ENCODE peak calls at places on chromosomes 16 and 17, in four cellular contexts. X, Q, A and N are unnamed samples.

GRCh38 chr17:6753006-6753445 is 2.8 kb upstream of the XAF1 start:
- DNase-seq in Q (peak), X (no peak), A (no peak), N (no peak)

GRCh38 chr17:1055231-1055630 is 58.3 kb downstream of the TIMM22 start:
- DNase-seq in X (no peak), A (no peak), Q (no peak), N (no peak)

GRCh38 chr17:42045719-42046118 is 4.7 kb downstream of the C17orf113 start:
- DNase-seq in X (no peak), Q (no peak), A (no peak), N (no peak)

GRCh38 chr17:6524520-6524919 is 31.8 kb downstream of the PITPNM3 start:
- DNase-seq in X (peak), Q (no peak), A (no peak), N (peak)

GRCh38 chr17:75896360-75897075 is at the start of gene TRIM65:
- DNase-seq in X (no peak), Q (peak), A (peak), N (no peak)

GRCh38 chr17:79668344-79669250 is 57.7 kb upstream of the RBFOX3 start:
- DNase-seq in Q (no peak), A (no peak), X (no peak), N (no peak)

GRCh38 chr17:5283531-5284315 is 1.6 kb downstream of the RABEP1 start:
- DNase-seq in X (no peak), Q (no peak), A (no peak), N (no peak)

GRCh38 chr16:85800321-85800669 is 800 bp downstream of the COX4I1 start:
- DNase-seq in X (no peak), Q (peak), A (peak), N (no peak)

GRCh38 chr17:48690655-48691054 is 31.7 kb downstream of the PRAC1 start:
- DNase-seq in X (no peak), A (no peak), Q (no peak), N (no peak)

GRCh38 chr17:13393841-13394710 is 207.7 kb downstream of the HS3ST3A1 start:
- DNase-seq in A (no peak), Q (no peak), X (no peak), N (no peak)

GRCh38 chr16:82643136-82643535 is 16.4 kb downstream of the CDH13 start:
- DNase-seq in A (no peak), Q (no peak), X (no peak), N (no peak)

GRCh38 chr17:8332688-8333087 is 7.0 kb upstream of the ODF4 start:
- DNase-seq in A (no peak), Q (peak), X (no peak), N (no peak)

GRCh38 chr17:82871056-82871775 is 31.4 kb upstream of the ZNF750 start:
- DNase-seq in A (no peak), X (no peak), Q (no peak), N (no peak)

GRCh38 chr17:33459078-33459940 is 166.2 kb upstream of the ASIC2 start:
- DNase-seq in Q (no peak), X (no peak), A (no peak), N (no peak)

GRCh38 chr16:67936124-67936875 is at the start of gene PSMB10:
- DNase-seq in Q (peak), A (peak), X (no peak), N (no peak)

GRCh38 chr16:78444-79145 is 570 bp downstream of the MPG start:
- DNase-seq in A (no peak), X (no peak), Q (no peak), N (no peak)

GRCh38 chr17:77320046-77320445 is 179.3 kb downstream of the SEC14L1 start:
- DNase-seq in A (no peak), X (no peak), Q (no peak), N (no peak)

GRCh38 chr16:2163211-2163881 is 7.8 kb downstream of the TRAF7 start:
- DNase-seq in X (no peak), A (no peak), Q (peak), N (no peak)

GRCh38 chr17:9702916-9703780 is 57.8 kb downstream of the USP43 start:
- DNase-seq in X (no peak), Q (no peak), A (no peak), N (no peak)

GRCh38 chr16:73768786-73769203 is 527.8 kb upstream of the PSMD7 start:
- DNase-seq in X (no peak), A (no peak), Q (no peak), N (no peak)
- TF ChIP-seq POLR2AphosphoS5 in X (no peak), A (no peak), Q (no peak), N (no peak)

DNA sequence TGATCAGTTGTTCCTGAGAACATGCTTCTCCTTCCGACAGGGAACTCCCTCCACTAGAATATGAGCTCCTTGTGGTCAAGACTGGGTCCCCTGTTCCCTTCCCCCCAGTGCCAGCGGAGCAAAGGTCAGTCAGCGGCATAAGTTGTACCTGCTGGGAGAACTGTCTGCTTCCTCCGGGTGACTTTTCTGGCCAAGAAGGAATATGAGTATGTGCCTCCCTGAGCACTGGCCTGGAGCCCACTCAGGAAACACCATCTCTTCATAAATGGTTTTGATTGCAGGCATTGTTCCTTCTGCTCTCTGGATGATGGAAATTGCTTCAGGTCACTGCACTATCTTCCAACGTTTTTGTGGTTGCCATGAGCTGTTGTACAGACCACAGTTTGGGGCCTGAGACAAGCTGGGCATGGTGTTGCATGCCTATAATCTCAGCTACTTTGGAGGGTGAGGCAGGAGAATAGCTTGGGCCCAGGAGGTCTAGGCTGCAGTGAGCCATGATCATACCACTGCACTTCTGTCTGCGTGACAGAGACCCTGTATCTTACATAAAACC is 2.9 kb upstream of the P4HB start:
- DNase-seq in X (no peak), A (no peak), Q (no peak), N (no peak)
- TF ChIP-seq TCF7L2 in X (no peak), A (no peak), Q (no peak), N (no peak)

GRCh38 chr16:11130978-11131665 is 124.9 kb downstream of the SOCS1 start:
- DNase-seq in Q (no peak), A (no peak), X (no peak), N (no peak)

GRCh38 chr16:11128211-11129123 is 127.5 kb downstream of the SOCS1 start:
- DNase-seq in Q (no peak), X (no peak), A (peak), N (no peak)

GRCh38 chr16:11127610-11128195 is 128.3 kb downstream of the SOCS1 start:
- DNase-seq in Q (no peak), X (no peak), A (no peak), N (no peak)

GRCh38 chr16:11131706-11132105 is 124.3 kb downstream of the SOCS1 start:
- DNase-seq in A (no peak), Q (no peak), X (no peak), N (no peak)

GRCh38 chr16:11129378-11129781 is 126.6 kb downstream of the SOCS1 start:
- DNase-seq in A (no peak), X (no peak), Q (no peak), N (no peak)
- TF ChIP-seq POLR2AphosphoS5 in A (no peak), X (no peak), Q (no peak), N (no peak)

DNA sequence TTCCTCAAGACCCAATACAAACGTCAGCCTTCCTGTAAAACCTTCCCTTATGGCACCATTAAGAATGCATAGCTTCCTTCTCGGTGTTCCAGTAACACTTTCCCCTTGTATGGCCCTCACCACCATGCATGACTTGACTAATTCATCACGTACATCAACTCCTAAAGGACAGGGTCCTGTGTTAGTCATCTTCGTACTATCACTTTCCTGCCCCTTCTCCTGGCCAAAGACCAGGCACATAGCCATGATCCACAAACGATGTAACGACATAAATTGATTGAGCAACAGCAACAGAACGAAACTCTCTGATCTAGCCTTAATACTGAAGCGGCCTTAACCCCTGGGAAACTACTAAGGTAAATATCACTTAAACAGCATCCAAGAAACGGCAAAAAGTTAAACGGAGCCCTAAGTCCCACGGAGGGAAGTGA is 600 bp downstream of the PSMD12 start:
- DNase-seq in Q (peak), X (no peak), A (no peak), N (no peak)
- TF ChIP-seq TCF7L2 in Q (no peak), X (no peak), A (no peak), N (no peak)

GRCh38 chr16:23194497-23195221 is 12.1 kb downstream of the SCNN1G start:
- DNase-seq in Q (no peak), A (no peak), X (no peak), N (no peak)
- TF ChIP-seq POLR2AphosphoS5 in Q (no peak), A (no peak), X (no peak), N (no peak)

DNA sequence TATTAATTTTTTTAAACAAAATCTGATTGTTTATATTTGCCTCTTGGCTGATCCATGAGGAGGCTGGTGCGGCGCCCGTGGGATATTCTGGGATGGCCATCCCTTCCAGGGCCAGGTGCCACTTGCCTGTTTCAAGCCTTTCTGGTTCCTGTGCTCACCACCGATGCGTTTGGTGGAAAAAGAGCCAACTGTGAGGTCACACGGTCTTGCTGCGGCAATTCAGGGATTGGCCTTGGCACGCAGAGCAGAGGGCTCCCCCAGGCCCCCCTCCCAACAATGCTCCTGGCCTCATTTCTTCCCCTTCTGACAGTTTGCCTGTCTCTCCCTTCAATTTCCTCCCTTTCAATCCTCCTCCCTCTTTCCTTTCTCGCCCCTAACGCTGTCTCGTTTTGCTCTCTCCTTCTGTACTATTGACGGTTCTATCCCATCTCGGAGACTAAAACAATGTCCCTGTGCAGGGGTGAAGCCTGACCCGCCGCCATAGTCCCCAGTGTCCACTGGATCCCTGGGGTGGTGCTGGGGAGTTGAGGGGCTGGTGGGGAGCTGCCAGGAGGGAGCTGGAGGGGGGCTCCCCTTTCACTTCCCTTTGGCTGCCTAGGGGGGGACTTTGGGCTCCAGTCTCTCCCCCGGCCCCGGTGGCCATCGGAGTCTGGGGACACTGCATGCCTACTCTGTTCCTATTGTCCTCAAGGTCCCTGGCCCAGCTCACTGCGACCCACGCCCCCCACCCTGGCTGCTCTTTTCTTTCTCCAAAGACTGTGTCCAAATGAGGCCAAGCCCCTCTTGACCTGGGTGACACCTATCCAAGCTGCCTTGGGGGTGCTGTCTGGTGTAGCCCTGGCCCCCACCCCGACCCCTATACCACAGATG is 13.1 kb downstream of the UBALD1 start:
- DNase-seq in A (no peak), Q (no peak), X (no peak), N (no peak)
- TF ChIP-seq TCF7L2 in A (no peak), Q (no peak), X (no peak), N (no peak)

GRCh38 chr17:45172232-45172540 is 10.5 kb downstream of the HEXIM2 start:
- DNase-seq in X (no peak), A (no peak), Q (no peak), N (no peak)

GRCh38 chr17:45170280-45170975 is 8.8 kb downstream of the HEXIM2 start:
- DNase-seq in A (no peak), Q (no peak), X (no peak), N (no peak)

GRCh38 chr17:45170976-45171337 is 9.3 kb downstream of the HEXIM2 start:
- DNase-seq in Q (no peak), X (peak), A (no peak), N (no peak)

GRCh38 chr17:45171338-45172231 is 9.9 kb downstream of the HEXIM2 start:
- DNase-seq in X (no peak), A (no peak), Q (peak), N (no peak)

DNA sequence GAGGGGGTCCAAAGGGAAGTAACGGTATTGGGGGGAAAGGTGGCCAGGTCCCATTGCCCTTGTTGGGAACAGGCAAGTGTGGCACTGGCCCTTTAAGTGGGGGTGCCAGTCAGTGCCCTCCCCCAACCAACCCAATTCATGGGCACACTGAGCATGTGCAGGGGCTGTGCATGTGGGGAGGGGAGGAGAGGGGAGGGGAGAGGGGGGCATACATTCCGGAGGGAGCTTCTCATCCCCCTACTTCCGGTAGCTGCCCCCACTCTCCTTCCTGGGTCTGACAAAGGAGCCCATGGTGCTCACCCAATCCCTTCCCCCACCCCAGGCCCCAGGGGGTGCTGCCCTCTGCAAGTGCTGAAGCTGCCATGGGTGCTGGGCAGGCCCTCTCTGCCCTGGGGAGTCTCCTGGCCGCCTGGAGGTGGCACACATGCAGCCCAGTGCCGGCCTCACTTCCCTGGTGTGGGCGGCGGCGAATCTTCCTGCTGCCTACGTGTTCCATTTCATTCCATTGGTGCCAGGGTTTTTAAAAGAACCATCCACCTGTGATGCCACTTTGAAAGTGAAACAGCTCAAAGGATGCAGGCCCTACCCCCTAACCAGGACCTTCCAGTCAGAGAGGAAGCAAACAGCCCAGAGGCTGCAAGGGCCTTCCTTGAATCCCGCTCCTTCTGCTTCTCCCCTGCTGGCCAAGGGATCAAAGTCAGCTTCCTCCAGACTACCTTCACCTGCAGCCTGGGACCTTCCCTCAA is 11.0 kb downstream of the HEXIM2 start:
- DNase-seq in X (peak), A (no peak), Q (peak), N (no peak)
- TF ChIP-seq POLR2AphosphoS5 in X (peak), A (no peak), Q (peak), N (peak)